ENCODE peak calls at places on chromosomes 13 and 19, in four cellular contexts. One of them, this sample, is unnamed. For H3K36me3, the result is how much of the 10 kb centered on the place peaks cover.

GRCh38 chr19:5002143-5002542 is 33.2 kb downstream of the KDM4B start:
- DNase-seq in heart left ventricle: peak
- DNase-seq in hepatocyte: no peak
- DNase-seq in heart right ventricle: no peak
- DNase-seq in this sample: no peak

GRCh38 chr19:9075064-9075964 is 11.5 kb upstream of the OR1M1 start:
- DNase-seq in heart right ventricle: peak
- DNase-seq in heart left ventricle: peak
- DNase-seq in hepatocyte: peak
- DNase-seq in this sample: peak

GRCh38 chr19:30361721-30362120 is 10.5 kb upstream of the ZNF536 start:
- DNase-seq in heart right ventricle: no peak
- DNase-seq in heart left ventricle: no peak
- DNase-seq in hepatocyte: no peak
- DNase-seq in this sample: peak

GRCh38 chr19:53879145-53880037 is 2.6 kb upstream of the PRKCG start:
- DNase-seq in hepatocyte: peak
- DNase-seq in heart left ventricle: peak
- DNase-seq in heart right ventricle: peak
- DNase-seq in this sample: peak

GRCh38 chr19:42284641-42285341 is 15.7 kb downstream of the CIC start:
- DNase-seq in heart left ventricle: peak
- DNase-seq in heart right ventricle: peak
- DNase-seq in hepatocyte: peak
- DNase-seq in this sample: no peak

GRCh38 chr13:34408635-34409034 is 533.4 kb upstream of the NBEA start:
- DNase-seq in heart left ventricle: no peak
- DNase-seq in heart right ventricle: no peak
- DNase-seq in hepatocyte: no peak
- DNase-seq in this sample: no peak

GRCh38 chr19:5349041-5349440 is 8.4 kb upstream of the PTPRS start:
- DNase-seq in heart right ventricle: no peak
- DNase-seq in hepatocyte: no peak
- DNase-seq in heart left ventricle: no peak
- DNase-seq in this sample: no peak

GRCh38 chr19:8307965-8308866 is at the start of gene CD320:
- DNase-seq in hepatocyte: peak
- DNase-seq in heart left ventricle: peak
- DNase-seq in heart right ventricle: peak
- DNase-seq in this sample: peak

GRCh38 chr13:46552888-46553520 is at the start of gene LRCH1:
- DNase-seq in hepatocyte: peak
- DNase-seq in heart left ventricle: peak
- DNase-seq in heart right ventricle: peak
- DNase-seq in this sample: peak

GRCh38 chr19:5974721-5975387 is 3.1 kb downstream of the RANBP3 start:
- DNase-seq in hepatocyte: peak
- DNase-seq in heart right ventricle: no peak
- DNase-seq in heart left ventricle: no peak
- DNase-seq in this sample: no peak

GRCh38 chr13:28344163-28344562 is 150.8 kb downstream of the FLT1 start:
- DNase-seq in heart left ventricle: no peak
- DNase-seq in heart right ventricle: no peak
- DNase-seq in hepatocyte: no peak
- DNase-seq in this sample: no peak

GRCh38 chr13:40190656-40191100 is 475.8 kb downstream of the FOXO1 start:
- DNase-seq in hepatocyte: peak
- DNase-seq in heart right ventricle: no peak
- DNase-seq in heart left ventricle: peak
- DNase-seq in this sample: peak

GRCh38 chr13:100356889-100357288 is 231.7 kb downstream of the GGACT start:
- DNase-seq in heart left ventricle: no peak
- DNase-seq in heart right ventricle: no peak
- DNase-seq in hepatocyte: no peak
- DNase-seq in this sample: no peak

GRCh38 chr19:58409010-58409790 is 751 bp downstream of the ZNF584 start:
- DNase-seq in hepatocyte: peak
- DNase-seq in heart right ventricle: no peak
- DNase-seq in heart left ventricle: peak
- DNase-seq in this sample: peak

GRCh38 chr19:12064266-12065099 is at the start of gene ZNF844:
- DNase-seq in heart right ventricle: peak
- DNase-seq in hepatocyte: peak
- DNase-seq in heart left ventricle: peak
- DNase-seq in this sample: peak

GRCh38 chr13:86731987-86732386 is 932.8 kb upstream of the SLITRK6 start:
- DNase-seq in heart left ventricle: no peak
- DNase-seq in heart right ventricle: no peak
- DNase-seq in hepatocyte: no peak
- DNase-seq in this sample: no peak

GRCh38 chr19:3073931-3074595 is 11.8 kb upstream of the TLE5 start:
- DNase-seq in hepatocyte: no peak
- DNase-seq in heart right ventricle: no peak
- DNase-seq in heart left ventricle: no peak
- DNase-seq in this sample: no peak

GRCh38 chr13:103883698-103884097 is 817.5 kb upstream of the SLC10A2 start:
- DNase-seq in heart left ventricle: no peak
- DNase-seq in hepatocyte: peak
- DNase-seq in heart right ventricle: no peak
- DNase-seq in this sample: no peak

GRCh38 chr13:79709526-79709925 is 228.6 kb downstream of the NDFIP2 start:
- DNase-seq in hepatocyte: no peak
- DNase-seq in heart left ventricle: no peak
- DNase-seq in heart right ventricle: no peak
- DNase-seq in this sample: no peak

GRCh38 chr13:31431722-31432137 is 232.0 kb downstream of the B3GLCT start:
- DNase-seq in hepatocyte: peak
- DNase-seq in heart left ventricle: peak
- DNase-seq in heart right ventricle: peak
- DNase-seq in this sample: no peak

GRCh38 chr13:46127336-46128023 is 22.6 kb upstream of the CPB2 start:
- DNase-seq in heart right ventricle: no peak
- DNase-seq in hepatocyte: no peak
- DNase-seq in heart left ventricle: no peak
- DNase-seq in this sample: no peak

GRCh38 chr13:98576963-98577822 is at the start of gene STK24:
- DNase-seq in hepatocyte: peak
- DNase-seq in heart right ventricle: peak
- DNase-seq in heart left ventricle: peak
- DNase-seq in this sample: peak

GRCh38 chr13:27868639-27869435 is 51.0 kb upstream of the PDX1 start:
- DNase-seq in heart left ventricle: no peak
- DNase-seq in hepatocyte: peak
- DNase-seq in heart right ventricle: no peak
- DNase-seq in this sample: no peak

GRCh38 chr19:14031719-14032480 is at the start of gene IL27RA:
- DNase-seq in hepatocyte: peak
- DNase-seq in heart right ventricle: peak
- DNase-seq in heart left ventricle: peak
- DNase-seq in this sample: peak

GRCh38 chr19:51548213-51548651 is 16.8 kb upstream of the SIGLEC6 start:
- DNase-seq in hepatocyte: no peak
- DNase-seq in heart left ventricle: no peak
- DNase-seq in heart right ventricle: no peak
- DNase-seq in this sample: no peak

GRCh38 chr19:30621326-30621920 is 249.2 kb downstream of the ZNF536 start:
- DNase-seq in heart left ventricle: no peak
- DNase-seq in hepatocyte: no peak
- DNase-seq in heart right ventricle: no peak
- DNase-seq in this sample: no peak

GRCh38 chr19:13790354-13790753 is 4.9 kb upstream of the ZSWIM4 start:
- DNase-seq in heart right ventricle: no peak
- DNase-seq in heart left ventricle: no peak
- DNase-seq in hepatocyte: no peak
- DNase-seq in this sample: no peak

GRCh38 chr13:110476220-110476617 is 85.3 kb downstream of the RAB20 start:
- DNase-seq in hepatocyte: no peak
- DNase-seq in heart right ventricle: no peak
- DNase-seq in heart left ventricle: no peak
- DNase-seq in this sample: no peak
- H3K36me3 ChIP-seq in hepatocyte: under half
- H3K36me3 ChIP-seq in heart right ventricle: half or more
- H3K36me3 ChIP-seq in heart left ventricle: under half
- H3K36me3 ChIP-seq in this sample: under half

DNA sequence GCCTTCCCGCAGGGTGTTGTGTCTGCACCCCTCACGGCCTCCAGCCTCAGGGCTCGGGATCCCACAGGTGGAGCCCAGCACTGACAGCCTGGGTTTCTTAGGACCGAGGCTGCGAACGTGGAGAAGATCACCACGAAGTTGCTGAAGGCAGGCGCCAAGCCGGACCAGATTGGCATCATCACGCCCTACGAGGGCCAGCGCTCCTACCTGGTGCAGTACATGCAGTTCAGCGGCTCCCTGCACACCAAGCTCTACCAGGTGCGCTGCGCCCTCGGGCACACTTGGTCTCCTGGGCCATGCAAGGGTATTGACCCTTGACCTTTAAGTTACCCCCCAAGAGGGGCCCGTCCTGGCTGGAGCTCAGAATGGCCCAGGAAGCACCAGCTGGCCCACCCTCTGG is 29.0 kb downstream of the UPF1 start:
- DNase-seq in heart right ventricle: no peak
- DNase-seq in hepatocyte: no peak
- DNase-seq in heart left ventricle: no peak
- DNase-seq in this sample: no peak
- H3K36me3 ChIP-seq in heart right ventricle: half or more
- H3K36me3 ChIP-seq in hepatocyte: under half
- H3K36me3 ChIP-seq in heart left ventricle: under half
- H3K36me3 ChIP-seq in this sample: under half

GRCh38 chr19:45382426-45382825 is 12.1 kb upstream of the ERCC2 start:
- DNase-seq in heart left ventricle: no peak
- DNase-seq in heart right ventricle: no peak
- DNase-seq in hepatocyte: no peak
- DNase-seq in this sample: no peak
- H3K36me3 ChIP-seq in heart left ventricle: under half
- H3K36me3 ChIP-seq in heart right ventricle: under half
- H3K36me3 ChIP-seq in hepatocyte: under half
- H3K36me3 ChIP-seq in this sample: under half

GRCh38 chr19:1109697-1110671 is 6.2 kb downstream of the GPX4 start:
- DNase-seq in heart right ventricle: no peak
- DNase-seq in heart left ventricle: peak
- DNase-seq in hepatocyte: no peak
- DNase-seq in this sample: no peak

GRCh38 chr19:1110809-1111640 is 7.2 kb downstream of the GPX4 start:
- DNase-seq in heart left ventricle: peak
- DNase-seq in heart right ventricle: no peak
- DNase-seq in hepatocyte: no peak
- DNase-seq in this sample: no peak

GRCh38 chr19:1113278-1113985 is 9.6 kb downstream of the GPX4 start:
- DNase-seq in heart left ventricle: peak
- DNase-seq in hepatocyte: peak
- DNase-seq in heart right ventricle: peak
- DNase-seq in this sample: peak

GRCh38 chr19:1112254-1113208 is 8.7 kb downstream of the GPX4 start:
- DNase-seq in heart right ventricle: no peak
- DNase-seq in hepatocyte: no peak
- DNase-seq in heart left ventricle: peak
- DNase-seq in this sample: peak

GRCh38 chr19:1111641-1112253 is 8.0 kb downstream of the GPX4 start:
- DNase-seq in hepatocyte: no peak
- DNase-seq in heart right ventricle: no peak
- DNase-seq in heart left ventricle: peak
- DNase-seq in this sample: no peak
- H3K36me3 ChIP-seq in hepatocyte: under half
- H3K36me3 ChIP-seq in heart right ventricle: half or more
- H3K36me3 ChIP-seq in heart left ventricle: under half
- H3K36me3 ChIP-seq in this sample: under half

GRCh38 chr19:49823472-49823871 is 5.4 kb downstream of the MED25 start:
- DNase-seq in hepatocyte: no peak
- DNase-seq in heart left ventricle: no peak
- DNase-seq in heart right ventricle: no peak
- DNase-seq in this sample: no peak

GRCh38 chr19:49829200-49829599 is 11.1 kb downstream of the MED25 start:
- DNase-seq in heart left ventricle: no peak
- DNase-seq in heart right ventricle: no peak
- DNase-seq in hepatocyte: no peak
- DNase-seq in this sample: no peak

GRCh38 chr19:49827034-49827433 is 8.9 kb downstream of the MED25 start:
- DNase-seq in hepatocyte: no peak
- DNase-seq in heart right ventricle: no peak
- DNase-seq in heart left ventricle: no peak
- DNase-seq in this sample: no peak

GRCh38 chr19:49820125-49820524 is 2.0 kb downstream of the MED25 start:
- DNase-seq in hepatocyte: peak
- DNase-seq in heart left ventricle: peak
- DNase-seq in heart right ventricle: no peak
- DNase-seq in this sample: no peak

DNA sequence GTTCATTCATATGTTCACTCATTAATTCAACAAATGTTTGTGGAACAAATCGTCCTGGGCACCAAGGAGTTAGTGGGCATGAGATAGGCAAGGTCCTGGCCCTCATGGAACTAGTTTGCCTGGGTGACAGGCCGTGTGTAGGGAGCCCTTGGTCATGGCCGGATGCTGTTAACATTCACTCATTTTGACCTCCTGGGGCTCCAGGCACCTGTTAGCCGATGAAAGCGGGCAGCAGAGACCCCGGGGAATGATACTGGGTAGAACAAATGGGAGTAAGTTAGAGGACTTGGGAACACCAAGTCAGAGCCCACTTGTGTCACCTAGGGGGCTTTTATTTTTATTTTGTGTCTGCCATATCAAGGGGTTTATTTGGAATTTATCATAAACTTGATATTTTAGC is 6.6 kb downstream of the MED25 start:
- DNase-seq in heart left ventricle: no peak
- DNase-seq in heart right ventricle: no peak
- DNase-seq in hepatocyte: no peak
- DNase-seq in this sample: no peak
- H3K36me3 ChIP-seq in heart left ventricle: under half
- H3K36me3 ChIP-seq in heart right ventricle: half or more
- H3K36me3 ChIP-seq in hepatocyte: under half
- H3K36me3 ChIP-seq in this sample: under half

DNA sequence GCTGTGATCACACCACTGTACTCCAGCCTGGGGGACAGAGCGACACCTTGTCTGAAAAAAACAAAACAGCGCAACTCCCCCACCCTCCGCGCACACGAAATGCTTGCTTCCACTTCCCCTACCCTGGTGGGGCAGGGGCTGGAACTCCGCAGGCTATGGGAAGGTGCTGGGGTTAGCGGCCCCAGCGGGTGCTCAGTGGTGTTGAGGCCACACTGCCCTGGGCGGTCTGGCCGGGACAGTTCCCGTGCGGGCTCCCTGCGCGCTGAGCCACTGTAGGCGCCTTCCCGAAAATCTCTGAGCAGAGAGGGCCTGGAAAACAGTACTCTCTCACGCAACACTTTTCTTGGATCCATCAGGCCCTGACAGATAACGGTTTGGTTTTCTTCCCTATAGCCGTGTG is 1.1 kb upstream of the WTIP start:
- DNase-seq in hepatocyte: no peak
- DNase-seq in heart right ventricle: no peak
- DNase-seq in heart left ventricle: no peak
- DNase-seq in this sample: no peak
- H3K36me3 ChIP-seq in hepatocyte: under half
- H3K36me3 ChIP-seq in heart right ventricle: under half
- H3K36me3 ChIP-seq in heart left ventricle: under half
- H3K36me3 ChIP-seq in this sample: under half

GRCh38 chr19:39177736-39178135 is 19.0 kb upstream of the NCCRP1 start:
- DNase-seq in heart right ventricle: no peak
- DNase-seq in hepatocyte: no peak
- DNase-seq in heart left ventricle: no peak
- DNase-seq in this sample: no peak
- H3K36me3 ChIP-seq in heart right ventricle: half or more
- H3K36me3 ChIP-seq in hepatocyte: under half
- H3K36me3 ChIP-seq in heart left ventricle: under half
- H3K36me3 ChIP-seq in this sample: under half

This sample was measured in breast epithelium.